ENCODE peak calls at places on chromosomes 11 and 22, in five cellular contexts. Q, J, G, T and Y are unnamed samples. For H3K9me3, the result is how much of the 10 kb centered on the place peaks cover.

GRCh38 chr11:122897606-122898210 is 15.1 kb downstream of the JHY start:
- DNase-seq in T (no peak), G (no peak), Q (no peak), J (no peak), Y (peak)

GRCh38 chr22:42227435-42227834 is 43.0 kb downstream of the TCF20 start:
- DNase-seq in Q (no peak), G (no peak), T (no peak), J (no peak), Y (no peak)

GRCh38 chr11:26976389-26976788 is 17.5 kb upstream of the FIBIN start:
- DNase-seq in G (no peak), T (peak), J (no peak), Q (no peak), Y (no peak)

GRCh38 chr11:57700425-57700824 is 11.6 kb downstream of the MED19 start:
- DNase-seq in J (no peak), T (no peak), G (no peak), Q (no peak), Y (no peak)

GRCh38 chr11:57453543-57454177 is 6.7 kb upstream of the RTN4RL2 start:
- DNase-seq in T (no peak), G (peak), J (no peak), Q (no peak), Y (no peak)

GRCh38 chr11:46188017-46188416 is 66.8 kb upstream of the PHF21A start:
- DNase-seq in J (no peak), T (no peak), Q (no peak), G (no peak), Y (no peak)

GRCh38 chr11:28569099-28569498 is 460.9 kb downstream of the METTL15 start:
- DNase-seq in J (no peak), Q (no peak), T (no peak), G (no peak), Y (no peak)

GRCh38 chr11:92277871-92278270 is 53.3 kb downstream of the FAT3 start:
- DNase-seq in J (no peak), T (no peak), Q (no peak), G (no peak), Y (no peak)

GRCh38 chr22:41469218-41469851 is 418 bp downstream of the ACO2 start:
- DNase-seq in J (no peak), G (peak), T (no peak), Q (peak), Y (peak)

GRCh38 chr11:68643576-68643975 is 40.8 kb upstream of the GAL start:
- DNase-seq in J (no peak), T (no peak), Q (no peak), G (no peak), Y (no peak)

GRCh38 chr11:119800171-119800570 is 71.2 kb upstream of the NECTIN1 start:
- DNase-seq in J (no peak), G (no peak), T (no peak), Q (no peak), Y (no peak)

GRCh38 chr11:96185220-96185768 is 157.7 kb downstream of the MAML2 start:
- DNase-seq in G (no peak), J (no peak), Q (no peak), T (no peak), Y (no peak)

GRCh38 chr11:96188625-96189006 is 154.4 kb downstream of the MAML2 start:
- DNase-seq in G (no peak), J (no peak), Q (no peak), T (no peak), Y (peak)

GRCh38 chr11:96186806-96187205 is 156.2 kb downstream of the MAML2 start:
- DNase-seq in Q (no peak), T (no peak), J (no peak), G (no peak), Y (no peak)

GRCh38 chr11:96189351-96189750 is 153.6 kb downstream of the MAML2 start:
- DNase-seq in G (no peak), T (no peak), J (no peak), Q (no peak), Y (no peak)

GRCh38 chr11:96187779-96188624 is 155.0 kb downstream of the MAML2 start:
- DNase-seq in T (no peak), Q (peak), G (no peak), J (no peak), Y (no peak)
- H3K27ac ChIP-seq in T (peak), Q (no peak), G (no peak), J (peak), Y (no peak)

GRCh38 chr11:134244593-134244992 is 8.6 kb downstream of the THYN1 start:
- DNase-seq in Q (no peak), J (no peak), G (peak), T (no peak), Y (peak)
- TF ChIP-seq CTCF in Q (peak), J (peak), G (peak), T (peak), Y (peak)

DNA sequence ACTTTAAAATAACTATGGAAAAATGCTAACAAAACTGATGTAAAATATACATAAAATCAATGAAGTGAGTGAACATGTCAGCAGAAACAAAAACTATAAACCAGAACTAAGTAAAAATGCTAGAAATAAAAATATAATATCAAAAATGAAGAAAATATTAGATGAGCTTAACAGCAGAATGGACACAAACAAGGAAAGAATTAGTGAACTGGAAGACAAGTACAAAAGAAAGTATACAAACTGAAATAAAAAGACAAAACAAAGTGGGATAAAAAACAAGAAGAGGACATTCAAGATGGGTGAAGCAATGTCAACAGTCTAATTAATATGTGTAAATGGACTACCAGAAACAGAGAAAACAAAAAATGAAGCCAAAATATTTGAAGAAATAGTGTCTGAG is 339.2 kb downstream of the NXPE2 start:
- DNase-seq in T (no peak), J (no peak), Q (no peak), G (no peak), Y (no peak)
- H3K9me3 ChIP-seq in T (under half), J (under half), Q (under half), G (under half), Y (under half)

DNA sequence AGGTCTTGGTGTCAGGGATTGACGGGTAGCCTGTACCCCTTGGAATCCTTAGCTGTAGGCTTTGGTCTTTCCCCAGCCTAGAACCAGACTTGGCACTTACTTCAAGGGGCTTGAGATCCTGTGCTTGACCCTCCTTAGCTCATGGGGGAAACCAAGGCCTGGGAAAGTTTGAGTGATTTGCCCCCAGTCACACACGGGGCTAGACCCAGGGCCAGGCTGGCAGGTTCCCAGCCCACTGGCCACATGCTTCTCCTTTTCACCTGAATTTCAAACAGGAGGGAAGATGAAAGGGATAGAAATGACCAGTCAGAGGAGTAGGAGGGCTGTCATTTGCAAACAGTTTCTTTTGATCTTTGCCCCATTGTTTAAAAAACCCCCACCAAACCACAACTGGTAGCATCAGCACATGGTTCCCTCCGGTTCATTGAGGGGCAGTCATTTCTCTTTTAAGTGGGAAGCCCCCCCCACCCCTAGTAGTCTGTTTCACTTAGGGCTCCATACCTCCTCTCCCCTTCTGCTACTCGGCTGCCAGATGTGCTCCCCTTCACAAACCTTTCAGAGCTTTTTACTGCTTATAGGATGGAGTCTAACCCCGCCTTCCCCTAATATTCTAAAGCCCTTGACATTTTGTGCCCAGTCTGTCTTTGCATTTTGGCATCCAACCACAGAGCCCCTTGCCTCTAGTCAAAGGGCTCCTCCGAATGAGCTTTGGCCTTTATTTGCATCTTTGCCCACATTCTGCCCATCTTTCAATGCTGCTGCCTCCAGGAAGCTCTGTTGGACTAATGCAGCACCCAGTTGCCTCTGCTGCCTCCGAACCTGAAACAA is 37.6 kb downstream of the ZNRF3 start:
- DNase-seq in G (no peak), T (no peak), J (no peak), Q (no peak), Y (no peak)
- H3K27ac ChIP-seq in G (no peak), T (no peak), J (no peak), Q (no peak), Y (peak)

DNA sequence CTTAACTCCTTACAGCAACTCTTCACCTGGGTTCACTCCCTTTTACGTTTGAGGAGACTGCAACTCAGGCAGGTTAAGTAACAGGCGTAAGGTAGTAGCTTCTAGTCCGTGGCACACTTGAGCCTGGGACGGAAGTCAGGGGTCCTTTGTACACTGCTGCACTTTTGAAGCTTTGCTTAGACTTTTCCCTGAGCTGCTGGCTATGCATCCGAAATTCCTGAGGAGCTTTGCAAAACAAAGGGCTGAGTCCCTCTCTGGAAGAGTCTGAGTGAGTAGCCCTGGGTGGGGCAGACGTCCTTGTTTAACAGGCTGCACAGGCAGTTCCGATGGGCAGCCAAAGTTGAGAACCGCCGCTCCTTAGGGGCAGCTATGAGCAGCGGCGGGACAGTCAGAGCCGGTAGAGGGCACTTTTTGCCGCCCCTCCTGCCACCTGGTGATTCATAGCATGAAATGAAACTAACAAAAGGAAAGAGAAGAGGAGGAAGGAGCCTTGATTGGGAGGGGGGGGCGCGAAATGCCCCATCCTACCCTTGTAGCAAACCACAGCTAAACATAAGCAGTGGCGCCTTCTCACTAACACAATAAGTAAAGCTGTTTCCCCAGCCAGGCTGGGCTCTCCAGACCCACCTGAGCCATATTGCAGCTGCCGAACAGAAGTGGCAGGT is 1.4 kb downstream of the TMEM109 start:
- DNase-seq in Q (peak), G (peak), J (peak), T (no peak), Y (peak)
- TF ChIP-seq CTCF in Q (peak), G (peak), J (no peak), T (peak), Y (peak)

GRCh38 chr22:47332246-47332980 is 570.0 kb downstream of the TBC1D22A start:
- DNase-seq in Q (no peak), T (no peak), J (peak), G (no peak), Y (no peak)

GRCh38 chr22:47334596-47334995 is 572.1 kb downstream of the TBC1D22A start:
- DNase-seq in T (no peak), J (no peak), G (no peak), Q (no peak), Y (no peak)

GRCh38 chr22:47331750-47332149 is 569.3 kb downstream of the TBC1D22A start:
- DNase-seq in Q (no peak), J (peak), T (no peak), G (no peak), Y (no peak)

GRCh38 chr22:47335460-47335859 is 573.0 kb downstream of the TBC1D22A start:
- DNase-seq in T (no peak), J (peak), Q (no peak), G (no peak), Y (no peak)

GRCh38 chr22:47333625-47334024 is 571.2 kb downstream of the TBC1D22A start:
- DNase-seq in G (no peak), J (no peak), T (peak), Q (no peak), Y (peak)
- H3K9me3 ChIP-seq in G (under half), J (under half), T (under half), Q (under half), Y (under half)

GRCh38 chr11:73359341-73359740 is 16.9 kb upstream of the RELT start:
- DNase-seq in T (no peak), J (peak), Q (peak), G (peak), Y (no peak)
- H3K27ac ChIP-seq in T (no peak), J (peak), Q (peak), G (no peak), Y (no peak)

DNA sequence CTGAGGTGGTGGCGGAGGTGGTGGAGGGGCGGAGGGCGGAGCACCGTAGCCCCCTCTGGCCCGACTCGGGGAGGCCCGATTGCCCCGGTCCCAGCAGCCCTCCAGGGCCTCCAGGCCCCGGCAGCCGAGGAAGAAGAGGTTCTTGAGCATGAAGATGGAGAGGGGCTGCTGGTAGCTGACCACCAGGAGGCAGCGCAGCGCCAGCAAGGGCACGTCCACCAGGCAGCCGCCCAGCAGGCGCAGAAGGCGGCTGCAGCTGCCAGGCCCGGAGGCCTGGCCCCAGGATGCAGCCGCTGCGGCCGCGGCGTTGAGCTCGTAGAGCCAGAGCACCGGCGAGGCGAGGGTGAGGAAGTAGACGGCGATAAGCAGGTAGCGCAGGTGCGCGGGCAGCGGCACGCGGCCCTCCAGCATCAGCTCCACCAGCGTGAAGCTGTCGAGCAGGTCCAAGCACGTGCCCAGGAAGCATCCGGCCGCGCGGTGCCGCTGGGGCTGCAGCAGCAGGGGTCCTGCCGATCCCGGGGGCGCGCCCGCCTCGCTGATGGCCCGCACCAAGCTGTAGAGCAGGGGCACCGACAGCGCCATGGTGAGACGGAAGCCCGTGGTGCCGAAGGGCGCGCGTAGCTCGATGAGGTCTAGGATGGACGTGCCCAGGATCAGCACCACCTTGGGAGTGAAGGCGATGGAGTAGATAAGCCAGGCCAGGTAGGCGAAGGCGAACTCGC is 1.5 kb downstream of the TMEM121B start:
- DNase-seq in J (no peak), Q (no peak), G (peak), T (no peak), Y (no peak)
- TF ChIP-seq CTCF in J (no peak), Q (peak), G (peak), T (no peak), Y (peak)